ENCODE peak calls at places on chromosomes 12 and 14, in six cellular contexts. N, L, Z, H, J and I are unnamed samples.

GRCh38 chr12:107134558-107134957 is 41.2 kb upstream of the CRY1 start:
- DNase-seq in N (no peak), L (no peak), Z (no peak), H (no peak), J (no peak), I (peak; percentile 72)

GRCh38 chr12:123011701-123012100 is 31.2 kb downstream of the ARL6IP4 start:
- DNase-seq in N (no peak), L (no peak), Z (no peak), H (no peak), J (no peak), I (no peak)

GRCh38 chr14:39138450-39138849 is 24.3 kb downstream of the GEMIN2 start:
- DNase-seq in N (no peak), L (no peak), Z (peak; percentile 75), H (no peak), J (no peak), I (no peak)

GRCh38 chr12:121580959-121581680 is at the start of gene KDM2B:
- DNase-seq in N (peak; percentile 37), L (no peak), Z (peak; percentile 64), H (no peak), J (peak; percentile 63), I (peak; percentile 39)

GRCh38 chr12:25811656-25812126 is 146.8 kb upstream of the RASSF8 start:
- DNase-seq in N (no peak), L (peak; percentile 35), Z (no peak), H (no peak), J (peak; percentile 73), I (peak; percentile 35)

GRCh38 chr12:26153421-26154154 is 28.8 kb upstream of the BHLHE41 start:
- DNase-seq in N (no peak), L (no peak), Z (peak; percentile 94), H (no peak), J (peak; percentile 88), I (no peak)

GRCh38 chr14:26444745-26445144 is 153.1 kb downstream of the NOVA1 start:
- DNase-seq in N (no peak), L (no peak), Z (peak; percentile 32), H (no peak), J (peak; percentile 29), I (no peak)

GRCh38 chr12:94172031-94172430 is 23.7 kb downstream of the PLXNC1 start:
- DNase-seq in N (no peak), L (no peak), Z (peak; percentile 59), H (no peak), J (no peak), I (peak; percentile 71)

GRCh38 chr14:70011708-70012107 is 132.5 kb downstream of the SMOC1 start:
- DNase-seq in N (no peak), L (no peak), Z (no peak), H (no peak), J (no peak), I (no peak)

GRCh38 chr14:95314609-95315008 is 5.1 kb downstream of the CLMN start:
- DNase-seq in N (no peak), L (peak; percentile 67), Z (peak; percentile 9), H (no peak), J (no peak), I (peak; percentile 74)

GRCh38 chr14:57057803-57058202 is 210.9 kb downstream of the EXOC5 start:
- DNase-seq in N (no peak), L (no peak), Z (no peak), H (no peak), J (no peak), I (no peak)

GRCh38 chr12:6827982-6828670 is at the start of gene P3H3:
- DNase-seq in N (no peak), L (no peak), Z (peak; percentile 54), H (no peak), J (peak; percentile 56), I (peak; percentile 28)

GRCh38 chr12:11951209-11951608 is 119.5 kb upstream of the BCL2L14 start:
- DNase-seq in N (no peak), L (no peak), Z (no peak), H (no peak), J (no peak), I (no peak)

GRCh38 chr12:76804435-76804976 is 40.6 kb downstream of the ZDHHC17 start:
- DNase-seq in N (no peak), L (no peak), Z (no peak), H (no peak), J (no peak), I (no peak)

GRCh38 chr12:130213249-130213648 is 51.0 kb downstream of the FZD10 start:
- DNase-seq in N (no peak), L (no peak), Z (no peak), H (no peak), J (no peak), I (no peak)

GRCh38 chr12:119340604-119341003 is 6.1 kb downstream of the CCDC60 start:
- DNase-seq in N (no peak), L (no peak), Z (no peak), H (no peak), J (no peak), I (no peak)

DNA sequence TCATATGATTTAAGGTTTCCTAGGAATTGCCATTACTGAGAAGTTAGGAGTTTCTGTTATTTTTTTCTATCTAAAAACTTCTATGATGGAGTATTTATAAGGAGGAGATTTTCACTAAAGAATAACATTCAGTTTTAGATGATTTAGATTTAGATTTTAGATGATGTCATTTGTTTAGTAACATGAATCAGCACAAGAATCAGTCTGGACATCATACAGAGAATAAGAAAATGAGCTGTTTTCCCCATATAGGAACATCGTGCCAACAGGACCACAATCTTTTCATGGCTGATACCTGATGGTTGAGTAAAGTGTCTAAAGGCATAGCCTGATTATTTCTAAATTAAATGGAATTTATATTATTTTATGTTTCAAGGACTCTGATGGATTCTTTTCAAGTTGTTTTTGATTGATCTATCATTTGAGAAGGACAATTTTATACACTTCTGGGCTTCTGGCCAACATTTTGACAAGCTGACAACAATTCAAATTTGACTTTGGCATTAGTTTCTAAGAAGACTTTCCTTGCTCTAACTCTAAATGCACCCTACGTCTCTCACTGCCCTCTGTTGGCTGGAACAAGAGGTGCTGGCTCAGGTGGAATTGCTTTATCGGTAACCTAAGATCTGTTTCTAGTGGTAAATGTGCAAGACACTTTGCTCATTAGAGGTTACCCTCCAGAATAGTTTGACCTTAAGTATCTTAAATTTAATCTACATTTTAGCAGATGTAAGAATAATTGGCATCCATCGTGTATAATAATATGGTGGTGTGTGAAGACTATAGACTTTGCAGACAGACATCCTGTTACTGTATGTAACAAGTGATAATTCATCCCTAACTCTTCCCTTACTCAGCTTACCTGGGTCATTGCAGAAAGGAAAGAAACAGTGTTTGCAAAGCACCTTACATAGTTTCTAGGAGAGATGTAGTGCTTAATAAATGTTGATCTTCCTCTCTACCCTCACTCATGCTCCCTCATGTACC is 42.8 kb upstream of the CPSF6 start:
- DNase-seq in N (no peak), L (no peak), Z (peak; percentile 5), H (no peak), J (peak; percentile 4), I (no peak)
- TF ChIP-seq CTCF in N (no peak), L (peak; percentile 14), Z (peak; percentile 46), H (peak; percentile 12), J (peak; percentile 25), I (no peak)

GRCh38 chr14:24296341-24297157 is 3.0 kb downstream of the DHRS1 start:
- DNase-seq in N (no peak), L (peak; percentile 82), Z (peak; percentile 89), H (no peak), J (peak; percentile 89), I (peak; percentile 90)

GRCh38 chr14:24298892-24299254 is 707 bp downstream of the DHRS1 start:
- DNase-seq in N (no peak), L (no peak), Z (peak; percentile 20), H (no peak), J (peak; percentile 14), I (peak; percentile 32)

GRCh38 chr14:24300326-24300980 is 803 bp downstream of the NOP9 start:
- DNase-seq in N (no peak), L (no peak), Z (no peak), H (no peak), J (no peak), I (no peak)

GRCh38 chr14:24299255-24300191 is at the start of the genes DHRS1 and NOP9:
- DNase-seq in N (peak; percentile 90), L (peak; percentile 98), Z (peak; percentile 87), H (peak; percentile 98), J (peak; percentile 90), I (peak; percentile 94)

DNA sequence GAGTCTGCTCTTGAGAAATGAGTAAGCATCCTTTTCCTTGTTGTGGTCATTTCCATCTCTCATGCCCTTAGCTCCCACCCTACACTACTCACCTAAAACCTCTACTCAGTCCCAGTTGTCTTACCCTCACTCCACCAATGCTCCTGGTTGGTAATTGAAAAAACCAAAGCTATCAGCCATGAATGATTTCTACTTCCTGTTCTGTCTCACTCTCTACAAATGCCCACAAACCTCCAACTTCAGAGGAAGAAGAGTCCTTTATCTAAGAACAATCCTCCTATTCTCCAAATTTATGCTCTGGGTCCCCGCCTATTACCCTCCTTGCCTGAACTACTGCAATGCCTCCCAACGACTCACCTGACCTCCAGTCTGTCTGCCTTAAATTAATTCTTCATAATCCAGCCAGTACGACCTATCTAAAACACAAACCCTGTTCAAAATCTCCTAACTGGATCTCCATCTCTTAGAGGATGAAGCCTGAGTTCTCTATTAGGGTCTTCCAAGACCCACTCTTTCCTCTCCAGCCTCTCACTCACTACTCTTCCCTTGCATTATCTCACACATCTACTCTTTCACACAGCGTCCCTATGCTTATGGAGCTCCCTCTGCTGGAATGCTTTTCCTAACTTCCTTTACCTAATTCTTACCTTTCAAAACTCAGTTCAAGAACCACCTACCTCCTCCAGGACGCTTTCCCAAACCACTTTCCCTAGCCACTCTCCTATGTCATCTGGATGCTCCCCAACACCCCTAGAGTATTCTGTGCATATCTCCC is 2.2 kb downstream of the DHRS1 start:
- DNase-seq in N (no peak), L (no peak), Z (peak; percentile 20), H (no peak), J (peak; percentile 40), I (no peak)
- TF ChIP-seq CTCF in N (no peak), L (peak; percentile 41), Z (peak; percentile 27), H (peak; percentile 28), J (peak; percentile 45), I (no peak)

GRCh38 chr12:131927110-131928079 is 1.7 kb upstream of the PUS1 start:
- DNase-seq in N (no peak), L (no peak), Z (no peak), H (no peak), J (no peak), I (no peak)
- TF ChIP-seq CTCF in N (no peak), L (no peak), Z (no peak), H (no peak), J (no peak), I (no peak)

GRCh38 chr12:19963972-19964371 is 404.4 kb upstream of the PDE3A start:
- DNase-seq in N (no peak), L (no peak), Z (no peak), H (no peak), J (no peak), I (no peak)

GRCh38 chr12:19957578-19957977 is 410.8 kb upstream of the PDE3A start:
- DNase-seq in N (no peak), L (no peak), Z (peak; percentile 28), H (no peak), J (no peak), I (no peak)

GRCh38 chr12:19960527-19960926 is 407.8 kb upstream of the PDE3A start:
- DNase-seq in N (no peak), L (no peak), Z (no peak), H (no peak), J (peak; percentile 53), I (no peak)

GRCh38 chr12:19962192-19962591 is 406.1 kb upstream of the PDE3A start:
- DNase-seq in N (no peak), L (no peak), Z (no peak), H (no peak), J (no peak), I (no peak)

DNA sequence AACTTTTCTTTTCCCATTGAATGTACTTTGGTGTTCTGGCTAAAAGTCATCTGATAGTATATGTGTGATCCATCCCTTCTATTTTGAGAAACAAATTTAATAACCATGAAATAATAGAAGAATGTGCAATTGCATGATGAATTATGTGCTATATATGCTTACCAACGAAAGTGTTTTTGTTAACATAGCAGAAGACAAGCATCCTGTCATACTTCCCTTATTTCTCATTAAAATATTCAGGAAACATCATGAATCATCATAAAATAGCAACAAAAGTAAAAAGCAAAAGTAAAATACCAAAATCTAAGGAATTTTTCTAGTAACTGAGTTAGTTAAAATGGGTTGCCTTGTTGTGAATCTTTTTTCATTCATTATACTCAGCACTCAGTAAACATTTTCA is 409.0 kb upstream of the PDE3A start:
- DNase-seq in N (no peak), L (no peak), Z (peak; percentile 42), H (no peak), J (peak; percentile 79), I (no peak)
- TF ChIP-seq CTCF in N (no peak), L (no peak), Z (no peak), H (no peak), J (no peak), I (no peak)